ENCODE peak calls at places on chromosomes 4 and X, in nine cellular contexts. J is ovary, H is adrenal gland, L is transverse colon, M is body of pancreas, V is breast epithelium, T is spleen, W is IMR-90, P is right lobe of liver. N is an unnamed sample.

GRCh38 chrX:131626681-131627296 is 82.9 kb downstream of the OR13H1 start:
- DNase-seq in V (no peak), W (no peak), J (no peak), H (no peak), M (no peak), L (no peak), P (no peak), T (no peak), N (no peak)

GRCh38 chrX:9227276-9227675 is 193.3 kb upstream of the FAM9B start:
- DNase-seq in V (no peak), H (no peak), M (no peak), W (peak; percentile 5), L (no peak), P (no peak), T (no peak), J (no peak), N (no peak)

GRCh38 chr4:170089274-170089742 is 448 bp downstream of the AADAT start:
- DNase-seq in J (peak; percentile 18), L (peak; percentile 10), H (peak; percentile 7), V (no peak), M (peak; percentile 20), W (peak; percentile 39), T (no peak), P (no peak), N (no peak)

GRCh38 chr4:156992943-156993342 is 21.3 kb upstream of the PDGFC start:
- DNase-seq in T (no peak), H (no peak), J (no peak), V (no peak), L (no peak), P (no peak), W (peak; percentile 77), M (no peak), N (no peak)

GRCh38 chrX:22666441-22666840 is 333.3 kb upstream of the DDX53 start:
- DNase-seq in J (no peak), T (no peak), V (no peak), P (no peak), H (peak; percentile 4), W (peak; percentile 27), M (no peak), L (no peak), N (no peak)

GRCh38 chrX:15221321-15221720 is 48.6 kb downstream of the ASB9 start:
- DNase-seq in W (no peak), M (no peak), L (no peak), H (no peak), V (no peak), T (no peak), P (no peak), J (no peak), N (no peak)

GRCh38 chr4:159137176-159137575 is 34.3 kb downstream of the RAPGEF2 start:
- DNase-seq in L (peak; percentile 27), M (no peak), J (no peak), V (no peak), H (peak; percentile 4), T (no peak), P (no peak), W (no peak), N (no peak)

GRCh38 chrX:2691543-2692220 is 587 bp downstream of the CD99 start:
- DNase-seq in W (peak; percentile 31), V (no peak), M (no peak), J (peak; percentile 59), H (peak; percentile 59), P (peak; percentile 64), L (peak; percentile 41), T (peak; percentile 82), N (peak; percentile 82)

GRCh38 chr4:106585920-106586349 is 217.4 kb upstream of the GIMD1 start:
- DNase-seq in H (no peak), P (no peak), V (no peak), L (no peak), W (no peak), M (no peak), T (no peak), J (no peak), N (no peak)

GRCh38 chrX:34053931-34054330 is 78.2 kb downstream of the FAM47A start:
- DNase-seq in J (no peak), V (no peak), L (no peak), P (no peak), M (no peak), H (no peak), T (no peak), W (no peak), N (no peak)

GRCh38 chr4:2943364-2944090 is 19.7 kb downstream of the NOP14 start:
- DNase-seq in P (peak; percentile 37), H (no peak), W (no peak), M (no peak), T (peak; percentile 65), L (no peak), J (no peak), V (no peak), N (no peak)

GRCh38 chr4:2942532-2943363 is 20.5 kb downstream of the NOP14 start:
- DNase-seq in M (no peak), V (peak; percentile 19), H (no peak), L (peak; percentile 86), P (peak; percentile 49), T (peak; percentile 77), J (peak; percentile 20), W (no peak), N (peak; percentile 77)

GRCh38 chr4:2944882-2945526 is 18.2 kb downstream of the NOP14 start:
- DNase-seq in J (no peak), V (no peak), L (no peak), W (no peak), H (no peak), T (peak; percentile 62), P (peak; percentile 31), M (no peak), N (no peak)

GRCh38 chr4:2942037-2942531 is 21.1 kb downstream of the NOP14 start:
- DNase-seq in P (peak; percentile 35), J (peak; percentile 16), T (peak; percentile 75), H (no peak), W (no peak), L (peak; percentile 11), M (no peak), V (peak; percentile 15), N (no peak)

GRCh38 chr4:2944091-2944482 is 19.1 kb downstream of the NOP14 start:
- DNase-seq in V (no peak), W (no peak), P (peak; percentile 24), L (no peak), T (peak; percentile 54), H (no peak), J (no peak), M (no peak), N (no peak)
- TF ChIP-seq POLR2A in V (no peak), W (no peak), P (no peak), L (no peak), T (no peak), H (no peak), J (no peak), M (no peak), N (no peak)

GRCh38 chrX:30995705-30996104 is 76.1 kb downstream of the FTHL17 start:
- DNase-seq in P (no peak), T (no peak), J (no peak), L (no peak), V (no peak), H (no peak), M (no peak), W (no peak), N (no peak)
- H3K4me1 ChIP-seq in P (no peaks in the 10 kb centered on the region), T (no peaks in the 10 kb centered on the region), J (no peaks in the 10 kb centered on the region), L (no peaks in the 10 kb centered on the region), V (no peaks in the 10 kb centered on the region), H (no peaks in the 10 kb centered on the region), M (no peaks in the 10 kb centered on the region), W (no peaks in the 10 kb centered on the region), N (no peaks in the 10 kb centered on the region)

DNA sequence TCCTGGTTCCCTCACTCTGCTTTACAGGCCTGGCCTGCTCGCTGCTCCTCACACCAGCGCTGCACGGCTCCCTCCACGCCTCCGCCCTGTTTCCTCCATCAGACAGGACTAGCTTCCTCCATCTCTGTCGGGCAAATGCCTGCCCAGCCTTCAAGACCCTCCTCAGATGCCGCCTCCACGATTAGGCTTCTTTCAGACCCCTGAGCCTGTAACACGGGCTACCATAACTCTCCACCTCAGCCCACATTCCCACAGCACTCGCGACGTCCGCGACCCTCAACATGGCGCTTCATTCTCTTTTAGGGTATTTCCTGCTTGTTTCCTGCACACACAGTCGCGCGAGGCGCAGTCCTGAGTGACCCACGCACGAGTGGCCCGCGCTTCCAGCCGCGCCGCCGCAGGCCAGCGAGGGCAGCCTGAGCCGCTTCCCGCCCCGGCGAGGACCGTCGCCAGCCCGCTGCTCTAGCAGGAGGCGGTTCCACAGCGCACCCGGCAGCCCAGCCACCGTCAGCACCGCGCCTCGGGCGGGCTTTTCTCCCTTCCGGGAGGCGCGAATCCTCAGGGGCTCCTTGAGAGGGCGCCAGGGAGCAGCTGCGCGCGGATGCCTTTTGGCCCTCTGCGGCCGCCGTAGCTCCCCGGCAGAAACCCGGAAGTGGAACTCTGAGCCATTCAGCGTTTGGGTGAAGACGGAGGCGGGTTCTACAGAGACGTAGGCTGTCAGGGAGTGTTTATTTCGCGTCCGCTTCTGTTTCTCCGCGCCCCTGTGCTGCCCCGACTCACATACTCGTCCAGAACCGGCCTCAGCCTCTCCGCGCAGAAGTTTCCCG is at the start of gene FRG1:
- DNase-seq in T (peak; percentile 99), J (peak; percentile 94), M (peak; percentile 94), H (peak; percentile 96), V (peak; percentile 90), W (peak; percentile 93), L (peak; percentile 97), P (peak; percentile 98), N (peak; percentile 96)
- TF ChIP-seq POLR2A in T (peak; percentile 53), J (no peak), M (peak; percentile 84), H (peak; percentile 79), V (peak; percentile 35), W (peak; percentile 75), L (peak; percentile 81), P (peak; percentile 61), N (peak; percentile 38)

GRCh38 chr4:54027311-54027710 is 37.1 kb downstream of the CHIC2 start:
- DNase-seq in V (no peak), T (no peak), M (no peak), J (no peak), P (no peak), H (no peak), L (no peak), W (no peak), N (no peak)
- H3K4me1 ChIP-seq in V (no peaks in the 10 kb centered on the region), T (peaks cover 32% of the 10 kb centered on the region), M (peaks cover 6% of the 10 kb centered on the region), J (peaks cover 2% of the 10 kb centered on the region), P (no peaks in the 10 kb centered on the region), H (peaks cover 46% of the 10 kb centered on the region), L (no peaks in the 10 kb centered on the region), W (peaks cover 2% of the 10 kb centered on the region), N (peaks cover 8% of the 10 kb centered on the region)

DNA sequence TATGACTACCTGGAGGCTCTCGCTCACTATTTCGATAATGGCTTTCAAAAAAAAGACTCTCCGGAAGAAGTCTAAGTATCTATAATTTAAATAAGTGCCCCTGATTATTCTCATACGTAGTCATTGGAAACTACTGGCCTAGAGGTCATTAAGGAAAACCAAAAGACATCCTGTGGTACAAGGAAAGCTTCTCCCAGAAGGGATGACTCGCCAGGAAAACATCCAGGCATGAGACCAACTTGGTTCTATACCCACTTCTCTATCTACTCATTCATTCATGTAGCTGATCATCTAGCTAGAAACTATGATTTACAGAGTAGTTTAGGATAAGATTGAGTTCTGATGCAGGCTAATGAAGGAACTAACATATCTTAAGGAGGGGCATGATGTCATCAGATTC is 37.7 kb downstream of the SOX3 start:
- DNase-seq in V (no peak), M (no peak), J (no peak), L (no peak), H (no peak), W (no peak), T (no peak), P (no peak), N (no peak)
- TF ChIP-seq POLR2A in V (no peak), M (no peak), J (no peak), L (no peak), H (no peak), W (no peak), T (no peak), P (no peak), N (no peak)

GRCh38 chrX:109858602-109859341 is 125.7 kb upstream of the ACSL4 start:
- DNase-seq in V (no peak), T (no peak), M (no peak), P (no peak), J (no peak), L (no peak), H (no peak), W (no peak), N (no peak)
- H3K4me1 ChIP-seq in V (no peaks in the 10 kb centered on the region), T (peaks cover 16% of the 10 kb centered on the region), M (no peaks in the 10 kb centered on the region), P (no peaks in the 10 kb centered on the region), J (no peaks in the 10 kb centered on the region), L (no peaks in the 10 kb centered on the region), H (no peaks in the 10 kb centered on the region), W (no peaks in the 10 kb centered on the region), N (no peaks in the 10 kb centered on the region)